ENCODE peak calls at places on chromosomes 1 and 21, in eight cellular contexts. One of them, this sample, is unnamed.

GRCh38 chr1:109556563-109556962 is 8.1 kb downstream of the GNAI3 start:
- DNase-seq in GM12878: no peak
- DNase-seq in K562: no peak
- DNase-seq in suprapubic skin: no peak
- DNase-seq in sigmoid colon: no peak
- DNase-seq in transverse colon: no peak
- DNase-seq in HepG2: no peak
- DNase-seq in stomach: no peak
- DNase-seq in this sample: no peak

GRCh38 chr1:200925821-200926220 is 31.1 kb downstream of the INAVA start:
- DNase-seq in suprapubic skin: no peak
- DNase-seq in GM12878: no peak
- DNase-seq in stomach: no peak
- DNase-seq in transverse colon: no peak
- DNase-seq in HepG2: no peak
- DNase-seq in sigmoid colon: no peak
- DNase-seq in K562: no peak
- DNase-seq in this sample: no peak

GRCh38 chr1:47687618-47687940 is 249.7 kb downstream of the FOXD2 start:
- DNase-seq in HepG2: no peak
- DNase-seq in transverse colon: no peak
- DNase-seq in stomach: peak; percentile 7
- DNase-seq in GM12878: no peak
- DNase-seq in suprapubic skin: no peak
- DNase-seq in K562: no peak
- DNase-seq in sigmoid colon: peak; percentile 42
- DNase-seq in this sample: no peak

GRCh38 chr1:212055333-212055732 is 19.8 kb downstream of the DTL start:
- DNase-seq in GM12878: no peak
- DNase-seq in sigmoid colon: no peak
- DNase-seq in suprapubic skin: no peak
- DNase-seq in stomach: no peak
- DNase-seq in transverse colon: no peak
- DNase-seq in K562: no peak
- DNase-seq in HepG2: no peak
- DNase-seq in this sample: no peak

GRCh38 chr1:53896673-53897229 is 2.8 kb downstream of the DIO1 start:
- DNase-seq in HepG2: peak; percentile 20
- DNase-seq in K562: no peak
- DNase-seq in GM12878: no peak
- DNase-seq in stomach: no peak
- DNase-seq in suprapubic skin: no peak
- DNase-seq in transverse colon: no peak
- DNase-seq in sigmoid colon: no peak
- DNase-seq in this sample: no peak

GRCh38 chr21:44767834-44768831 is 33.5 kb downstream of the UBE2G2 start:
- DNase-seq in GM12878: no peak
- DNase-seq in HepG2: no peak
- DNase-seq in transverse colon: no peak
- DNase-seq in sigmoid colon: peak; percentile 61
- DNase-seq in suprapubic skin: peak; percentile 71
- DNase-seq in stomach: no peak
- DNase-seq in K562: no peak
- DNase-seq in this sample: no peak

GRCh38 chr1:50106095-50106761 is 2.5 kb upstream of the ELAVL4 start:
- DNase-seq in sigmoid colon: no peak
- DNase-seq in GM12878: no peak
- DNase-seq in transverse colon: no peak
- DNase-seq in stomach: no peak
- DNase-seq in HepG2: no peak
- DNase-seq in K562: no peak
- DNase-seq in suprapubic skin: no peak
- DNase-seq in this sample: peak; percentile 45

GRCh38 chr1:245908543-245908942 is 598.5 kb downstream of the SMYD3 start:
- DNase-seq in sigmoid colon: no peak
- DNase-seq in stomach: no peak
- DNase-seq in K562: no peak
- DNase-seq in GM12878: no peak
- DNase-seq in HepG2: no peak
- DNase-seq in suprapubic skin: no peak
- DNase-seq in transverse colon: no peak
- DNase-seq in this sample: no peak

GRCh38 chr1:206591236-206591635 is 21.0 kb downstream of the EIF2D start:
- DNase-seq in sigmoid colon: no peak
- DNase-seq in suprapubic skin: no peak
- DNase-seq in stomach: no peak
- DNase-seq in transverse colon: no peak
- DNase-seq in K562: no peak
- DNase-seq in HepG2: no peak
- DNase-seq in GM12878: no peak
- DNase-seq in this sample: no peak

GRCh38 chr1:167409183-167409582 is 109.1 kb downstream of the CD247 start:
- DNase-seq in sigmoid colon: no peak
- DNase-seq in transverse colon: no peak
- DNase-seq in suprapubic skin: no peak
- DNase-seq in K562: peak; percentile 16
- DNase-seq in stomach: no peak
- DNase-seq in GM12878: no peak
- DNase-seq in HepG2: peak; percentile 24
- DNase-seq in this sample: no peak

GRCh38 chr1:110675060-110675791 is 486 bp upstream of the KCNA3 start:
- DNase-seq in HepG2: no peak
- DNase-seq in suprapubic skin: peak; percentile 79
- DNase-seq in GM12878: no peak
- DNase-seq in stomach: no peak
- DNase-seq in K562: no peak
- DNase-seq in transverse colon: no peak
- DNase-seq in sigmoid colon: no peak
- DNase-seq in this sample: no peak

GRCh38 chr1:228079013-228079412 is 3.5 kb upstream of the ARF1 start:
- DNase-seq in suprapubic skin: peak; percentile 57
- DNase-seq in GM12878: no peak
- DNase-seq in transverse colon: peak; percentile 3
- DNase-seq in sigmoid colon: peak; percentile 35
- DNase-seq in K562: no peak
- DNase-seq in HepG2: no peak
- DNase-seq in stomach: peak; percentile 7
- DNase-seq in this sample: no peak

GRCh38 chr1:45010855-45011811 is at the start of gene HECTD3:
- DNase-seq in transverse colon: peak; percentile 90
- DNase-seq in suprapubic skin: peak; percentile 90
- DNase-seq in GM12878: peak; percentile 56
- DNase-seq in stomach: peak; percentile 85
- DNase-seq in K562: peak; percentile 95
- DNase-seq in HepG2: peak; percentile 77
- DNase-seq in sigmoid colon: peak; percentile 88
- DNase-seq in this sample: peak; percentile 93

GRCh38 chr1:35210306-35211112 is 17.6 kb upstream of the SFPQ start:
- DNase-seq in suprapubic skin: no peak
- DNase-seq in transverse colon: no peak
- DNase-seq in stomach: no peak
- DNase-seq in HepG2: no peak
- DNase-seq in sigmoid colon: no peak
- DNase-seq in GM12878: no peak
- DNase-seq in K562: no peak
- DNase-seq in this sample: no peak

GRCh38 chr1:150574260-150575071 is 4.9 kb downstream of the MCL1 start:
- DNase-seq in transverse colon: no peak
- DNase-seq in suprapubic skin: no peak
- DNase-seq in stomach: no peak
- DNase-seq in sigmoid colon: no peak
- DNase-seq in K562: no peak
- DNase-seq in HepG2: no peak
- DNase-seq in GM12878: no peak
- DNase-seq in this sample: no peak

GRCh38 chr1:107559881-107560280 is 405.1 kb downstream of the VAV3 start:
- DNase-seq in GM12878: no peak
- DNase-seq in stomach: no peak
- DNase-seq in K562: no peak
- DNase-seq in transverse colon: no peak
- DNase-seq in sigmoid colon: no peak
- DNase-seq in HepG2: no peak
- DNase-seq in suprapubic skin: no peak
- DNase-seq in this sample: no peak

GRCh38 chr1:231691618-231692259 is 65.1 kb downstream of the DISC1 start:
- DNase-seq in GM12878: no peak
- DNase-seq in K562: peak; percentile 61
- DNase-seq in HepG2: peak; percentile 31
- DNase-seq in transverse colon: no peak
- DNase-seq in sigmoid colon: no peak
- DNase-seq in stomach: no peak
- DNase-seq in suprapubic skin: no peak
- DNase-seq in this sample: no peak

DNA sequence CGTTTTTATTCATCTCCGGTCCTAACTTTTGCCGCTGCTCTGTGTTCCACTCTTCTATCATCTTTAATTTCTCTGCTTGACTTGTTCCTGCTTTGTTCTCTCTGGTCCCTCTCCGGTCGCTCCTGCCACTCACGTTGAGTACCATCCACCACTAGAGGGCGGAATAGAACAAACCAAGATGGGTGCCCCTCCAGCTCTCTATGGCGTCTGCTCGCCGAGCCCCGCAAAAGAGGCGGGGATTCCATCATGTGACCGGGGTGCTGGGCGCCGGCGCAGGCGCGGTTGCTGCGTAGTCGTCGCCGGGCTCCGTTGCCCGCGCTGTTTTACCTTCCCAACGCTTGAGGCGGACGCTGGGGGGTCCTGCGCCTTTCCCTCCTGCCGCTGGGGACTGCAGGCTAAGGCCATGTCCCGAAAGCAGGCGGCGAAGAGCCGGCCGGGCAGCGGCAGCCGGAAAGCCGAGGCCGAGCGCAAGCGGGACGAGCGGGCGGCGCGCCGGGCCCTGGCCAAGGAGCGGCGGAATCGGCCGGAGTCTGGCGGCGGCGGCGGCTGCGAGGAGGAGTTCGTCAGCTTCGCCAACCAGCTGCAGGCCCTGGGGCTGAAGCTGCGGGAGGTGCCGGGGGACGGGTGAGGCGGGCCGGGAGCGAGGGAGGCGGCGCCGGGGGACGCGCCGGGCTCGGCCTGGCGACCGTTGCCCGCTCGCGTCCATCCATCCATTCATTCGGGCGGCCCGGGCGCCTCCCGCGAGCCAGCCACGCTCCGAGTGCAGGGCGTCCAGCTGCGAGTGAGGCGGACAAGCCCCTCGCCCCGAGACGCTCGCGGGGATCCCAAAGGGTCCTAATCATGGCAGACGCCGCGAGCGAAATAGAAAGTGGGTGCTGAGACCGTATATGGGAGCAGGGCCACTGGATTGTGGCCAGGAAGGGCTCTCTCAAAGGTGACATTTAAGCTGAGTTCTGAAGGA is at the start of gene OTUD3:
- DNase-seq in GM12878: peak; percentile 84
- DNase-seq in suprapubic skin: peak; percentile 97
- DNase-seq in sigmoid colon: peak; percentile 97
- DNase-seq in HepG2: peak; percentile 97
- DNase-seq in transverse colon: peak; percentile 95
- DNase-seq in stomach: peak; percentile 95
- DNase-seq in K562: peak; percentile 99
- DNase-seq in this sample: peak; percentile 99
- TF ChIP-seq POLR2A in GM12878: peak; percentile 92
- TF ChIP-seq POLR2A in suprapubic skin: no peak
- TF ChIP-seq POLR2A in sigmoid colon: peak; percentile 72
- TF ChIP-seq POLR2A in HepG2: peak; percentile 87
- TF ChIP-seq POLR2A in transverse colon: peak; percentile 82
- TF ChIP-seq POLR2A in stomach: peak; percentile 61
- TF ChIP-seq POLR2A in K562: peak; percentile 89
- TF ChIP-seq POLR2A in this sample: no peak

GRCh38 chr1:25996966-25997758 is 701 bp downstream of the PAFAH2 start:
- DNase-seq in sigmoid colon: no peak
- DNase-seq in GM12878: peak; percentile 15
- DNase-seq in transverse colon: peak; percentile 46
- DNase-seq in suprapubic skin: no peak
- DNase-seq in stomach: no peak
- DNase-seq in HepG2: peak; percentile 81
- DNase-seq in K562: peak; percentile 68
- DNase-seq in this sample: no peak
- TF ChIP-seq POLR2AphosphoS5 in sigmoid colon: peak; percentile 29
- TF ChIP-seq POLR2AphosphoS5 in GM12878: no peak
- TF ChIP-seq POLR2AphosphoS5 in transverse colon: peak; percentile 77
- TF ChIP-seq POLR2AphosphoS5 in suprapubic skin: no peak
- TF ChIP-seq POLR2AphosphoS5 in stomach: peak; percentile 30
- TF ChIP-seq POLR2AphosphoS5 in HepG2: peak; percentile 49
- TF ChIP-seq POLR2AphosphoS5 in K562: no peak
- TF ChIP-seq POLR2AphosphoS5 in this sample: peak; percentile 44

GRCh38 chr1:203447147-203447546 is 28.5 kb upstream of the PRELP start:
- DNase-seq in GM12878: no peak
- DNase-seq in suprapubic skin: no peak
- DNase-seq in K562: no peak
- DNase-seq in stomach: no peak
- DNase-seq in sigmoid colon: no peak
- DNase-seq in HepG2: no peak
- DNase-seq in transverse colon: no peak
- DNase-seq in this sample: no peak
- TF ChIP-seq EP300 in GM12878: no peak
- TF ChIP-seq EP300 in suprapubic skin: no peak
- TF ChIP-seq EP300 in K562: no peak
- TF ChIP-seq EP300 in stomach: no peak
- TF ChIP-seq EP300 in sigmoid colon: no peak
- TF ChIP-seq EP300 in HepG2: no peak
- TF ChIP-seq EP300 in transverse colon: no peak
- TF ChIP-seq EP300 in this sample: no peak

GRCh38 chr1:2412773-2413494 is 570 bp upstream of the PEX10 start:
- DNase-seq in GM12878: no peak
- DNase-seq in sigmoid colon: no peak
- DNase-seq in HepG2: peak; percentile 68
- DNase-seq in transverse colon: peak; percentile 26
- DNase-seq in stomach: no peak
- DNase-seq in suprapubic skin: peak; percentile 75
- DNase-seq in K562: peak; percentile 53
- DNase-seq in this sample: peak; percentile 94
- TF ChIP-seq POLR2A in GM12878: peak; percentile 83
- TF ChIP-seq POLR2A in sigmoid colon: no peak
- TF ChIP-seq POLR2A in HepG2: no peak
- TF ChIP-seq POLR2A in transverse colon: peak; percentile 74
- TF ChIP-seq POLR2A in stomach: no peak
- TF ChIP-seq POLR2A in suprapubic skin: no peak
- TF ChIP-seq POLR2A in K562: peak; percentile 74
- TF ChIP-seq POLR2A in this sample: no peak